ENCODE peak calls at places on chromosomes 2 and 18, in nine cellular contexts. X, R, L, P, J, D, G, Y and A are unnamed samples.

GRCh38 chr18:77099501-77100370 is 32.8 kb downstream of the MBP start:
- DNase-seq in L (no peak), R (no peak), G (no peak), J (peak), Y (no peak), P (no peak), X (peak), D (no peak), A (peak)

GRCh38 chr18:59268722-59269562 is 4.3 kb downstream of the RAX start:
- DNase-seq in P (no peak), R (no peak), D (peak), Y (no peak), J (peak), L (no peak), G (no peak), X (peak), A (no peak)

GRCh38 chr18:77108001-77108692 is 24.4 kb downstream of the MBP start:
- DNase-seq in P (no peak), R (no peak), J (no peak), X (peak), G (peak), L (peak), D (no peak), Y (peak), A (peak)

GRCh38 chr2:71703981-71704545 is 250.7 kb downstream of the DYSF start:
- DNase-seq in R (no peak), P (no peak), J (no peak), X (no peak), L (no peak), G (no peak), D (no peak), Y (no peak), A (no peak)

GRCh38 chr2:17657759-17658158 is 95.9 kb downstream of the SMC6 start:
- DNase-seq in D (no peak), L (no peak), Y (no peak), X (no peak), G (no peak), P (no peak), R (no peak), J (no peak), A (no peak)

GRCh38 chr2:239399404-239399999 is 1.3 kb downstream of the HDAC4 start:
- DNase-seq in D (peak), Y (no peak), P (peak), J (peak), G (no peak), L (peak), R (peak), X (peak), A (peak)

GRCh38 chr2:220107380-220107791 is 480.0 kb downstream of the SLC4A3 start:
- DNase-seq in J (no peak), L (no peak), D (no peak), Y (no peak), X (no peak), R (no peak), P (no peak), G (no peak), A (no peak)

GRCh38 chr2:167863377-167863776 is 384.0 kb downstream of the STK39 start:
- DNase-seq in L (no peak), J (no peak), P (no peak), D (no peak), Y (no peak), X (no peak), G (no peak), R (no peak), A (no peak)

GRCh38 chr18:10930078-10930477 is 219.3 kb downstream of the PIEZO2 start:
- DNase-seq in L (no peak), X (no peak), D (no peak), R (no peak), G (no peak), P (no peak), J (no peak), Y (no peak), A (no peak)

GRCh38 chr18:23306842-23307241 is 146.2 kb upstream of the RIOK3 start:
- DNase-seq in P (no peak), R (no peak), G (no peak), L (no peak), J (no peak), D (no peak), Y (no peak), X (no peak), A (peak)

GRCh38 chr18:23126352-23127056 is 8.8 kb upstream of the CABLES1 start:
- DNase-seq in D (no peak), X (no peak), G (no peak), J (no peak), L (no peak), R (no peak), P (no peak), Y (no peak), A (no peak)

GRCh38 chr2:102592601-102593000 is 26.8 kb upstream of the SLC9A2 start:
- DNase-seq in X (peak), G (no peak), Y (no peak), P (no peak), R (no peak), D (no peak), L (peak), J (peak), A (no peak)

GRCh38 chr18:53458266-53458665 is 766.2 kb downstream of the MBD2 start:
- DNase-seq in X (no peak), Y (no peak), R (no peak), G (no peak), P (no peak), J (no peak), D (no peak), L (no peak), A (no peak)

GRCh38 chr2:233142355-233142897 is 82.3 kb downstream of the INPP5D start:
- DNase-seq in R (no peak), X (peak), D (no peak), P (no peak), Y (no peak), G (no peak), L (no peak), J (peak), A (peak)

GRCh38 chr2:178796079-178796677 is 11.0 kb downstream of the TTN start:
- DNase-seq in J (no peak), L (peak), P (no peak), Y (peak), X (no peak), R (peak), G (peak), D (peak), A (no peak)

GRCh38 chr2:167550448-167550847 is 662.2 kb downstream of the XIRP2 start:
- DNase-seq in R (peak), X (no peak), G (no peak), L (peak), J (no peak), Y (no peak), P (no peak), D (peak), A (no peak)

GRCh38 chr2:141968377-141968920 is 162.4 kb downstream of the LRP1B start:
- DNase-seq in R (peak), Y (no peak), P (no peak), G (no peak), X (no peak), D (no peak), L (peak), J (no peak), A (no peak)

GRCh38 chr2:52034706-52035105 is 1002.8 kb upstream of the NRXN1 start:
- DNase-seq in Y (no peak), X (no peak), G (no peak), P (no peak), R (no peak), J (no peak), L (no peak), D (no peak), A (no peak)

GRCh38 chr2:231379266-231380215 is 16.0 kb upstream of the B3GNT7 start:
- DNase-seq in G (peak), L (peak), R (no peak), D (no peak), J (no peak), P (no peak), Y (no peak), X (no peak), A (no peak)

GRCh38 chr2:172465417-172466334 is 38.3 kb downstream of the ITGA6 start:
- DNase-seq in G (peak), L (peak), P (peak), D (peak), Y (peak), X (peak), R (peak), J (peak), A (peak)

GRCh38 chr2:10301946-10302478 is 692 bp upstream of the HPCAL1 start:
- DNase-seq in X (peak), Y (no peak), J (no peak), R (no peak), P (no peak), L (no peak), G (no peak), D (no peak), A (no peak)

GRCh38 chr2:136767030-136767429 is 1.7 kb downstream of the THSD7B start:
- DNase-seq in D (no peak), J (no peak), X (no peak), G (no peak), P (no peak), Y (no peak), L (no peak), R (no peak), A (no peak)

GRCh38 chr2:46562451-46562841 is 83.1 kb downstream of the TMEM247 start:
- DNase-seq in P (no peak), R (no peak), D (no peak), Y (no peak), L (no peak), X (peak), G (no peak), J (no peak), A (no peak)

GRCh38 chr18:49100226-49100968 is 149.6 kb upstream of the SMAD7 start:
- DNase-seq in L (no peak), G (no peak), D (no peak), R (no peak), X (no peak), J (no peak), Y (no peak), P (no peak), A (no peak)

GRCh38 chr2:131026914-131027313 is 66.3 kb downstream of the FAM168B start:
- DNase-seq in D (no peak), G (no peak), Y (no peak), R (no peak), P (no peak), X (no peak), J (no peak), L (no peak), A (no peak)